ENCODE peak calls at places on chromosomes 7 and 10, in four cellular contexts. N, Y, P and L are unnamed samples.

GRCh38 chr7:76260171-76260703 is 42.2 kb upstream of the HSPB1 start:
- DNase-seq in N (peak; percentile 33), P (peak; percentile 54), Y (peak; percentile 77), L (peak; percentile 76)

GRCh38 chr7:40133561-40134427 is 628 bp downstream of the MPLKIP start:
- DNase-seq in N (peak; percentile 17), P (no peak), Y (peak; percentile 12), L (no peak)

GRCh38 chr7:76037310-76037709 is 10.5 kb downstream of the STYXL1 start:
- DNase-seq in P (no peak), N (peak; percentile 87), Y (no peak), L (no peak)

GRCh38 chr7:78953090-78953489 is 500.4 kb downstream of the MAGI2 start:
- DNase-seq in P (no peak), Y (no peak), N (peak; percentile 47), L (no peak)

GRCh38 chr7:151682831-151683614 is 163.3 kb upstream of the RHEB start:
- DNase-seq in P (no peak), Y (no peak), N (no peak), L (no peak)

GRCh38 chr10:113480828-113481502 is 71.9 kb upstream of the HABP2 start:
- DNase-seq in Y (peak; percentile 29), N (no peak), P (no peak), L (no peak)

GRCh38 chr10:113078282-113078907 is 128.3 kb downstream of the TCF7L2 start:
- DNase-seq in Y (no peak), P (no peak), N (no peak), L (no peak)

GRCh38 chr10:98088186-98088971 is 46.1 kb upstream of the R3HCC1L start:
- DNase-seq in P (peak; percentile 17), N (no peak), Y (no peak), L (no peak)

GRCh38 chr10:5018150-5018549 is 14.5 kb upstream of the AKR1C2 start:
- DNase-seq in P (no peak), N (no peak), Y (no peak), L (no peak)

GRCh38 chr7:957418-958220 is 3.1 kb upstream of the ADAP1 start:
- DNase-seq in P (no peak), Y (no peak), N (no peak), L (no peak)

GRCh38 chr7:76269895-76270294 is 32.6 kb upstream of the HSPB1 start:
- DNase-seq in N (no peak), Y (no peak), P (no peak), L (no peak)

GRCh38 chr7:20804376-20804775 is 17.7 kb upstream of the SP8 start:
- DNase-seq in N (no peak), P (no peak), Y (no peak), L (no peak)

GRCh38 chr7:176786-177185 is 15.6 kb upstream of the FAM20C start:
- DNase-seq in P (no peak), N (no peak), Y (no peak), L (no peak)

GRCh38 chr7:97298561-97298960 is 181.1 kb downstream of the SDHAF3 start:
- DNase-seq in Y (no peak), N (peak; percentile 1), P (no peak), L (no peak)

GRCh38 chr10:119205926-119206602 is 1.3 kb upstream of the GRK5 start:
- DNase-seq in Y (no peak), P (peak; percentile 50), N (peak; percentile 50), L (peak; percentile 28)

GRCh38 chr10:113751116-113751728 is at the start of gene PLEKHS1:
- DNase-seq in Y (no peak), N (peak; percentile 82), P (no peak), L (no peak)